ENCODE peak calls at places on chromosomes 4 and X, in five cellular contexts. One of them, this sample, is unnamed. For H3K4me1, the result is how much of the 10 kb centered on the place peaks cover.

GRCh38 chr4:84878090-84878489 is 88.4 kb downstream of the WDFY3 start:
- DNase-seq in ovary: no peak
- DNase-seq in neural progenitor cell: no peak
- DNase-seq in small intestine: no peak
- DNase-seq in mesendoderm: peak
- DNase-seq in this sample: no peak

GRCh38 chr4:11471613-11472012 is 42.9 kb upstream of the HS3ST1 start:
- DNase-seq in mesendoderm: no peak
- DNase-seq in neural progenitor cell: no peak
- DNase-seq in ovary: no peak
- DNase-seq in small intestine: peak
- DNase-seq in this sample: no peak

GRCh38 chrX:2498781-2499302 is 1.9 kb downstream of the DHRSX start:
- DNase-seq in ovary: peak
- DNase-seq in mesendoderm: peak
- DNase-seq in neural progenitor cell: peak
- DNase-seq in small intestine: peak
- DNase-seq in this sample: peak

GRCh38 chr4:55673424-55673823 is 37.3 kb upstream of the NMU start:
- DNase-seq in ovary: no peak
- DNase-seq in mesendoderm: no peak
- DNase-seq in small intestine: no peak
- DNase-seq in neural progenitor cell: no peak
- DNase-seq in this sample: no peak

GRCh38 chr4:158259955-158260575 is 49.8 kb downstream of the TMEM144 start:
- DNase-seq in mesendoderm: peak
- DNase-seq in small intestine: no peak
- DNase-seq in neural progenitor cell: peak
- DNase-seq in ovary: no peak
- DNase-seq in this sample: no peak

GRCh38 chrX:53093177-53093655 is 726 bp upstream of the KANTR start:
- DNase-seq in small intestine: peak
- DNase-seq in ovary: peak
- DNase-seq in neural progenitor cell: peak
- DNase-seq in mesendoderm: peak
- DNase-seq in this sample: peak

GRCh38 chr4:38565271-38566199 is 98.5 kb upstream of the KLF3 start:
- DNase-seq in ovary: no peak
- DNase-seq in small intestine: peak
- DNase-seq in neural progenitor cell: no peak
- DNase-seq in mesendoderm: no peak
- DNase-seq in this sample: no peak

GRCh38 chr4:38870098-38870850 is 2.7 kb downstream of the FAM114A1 start:
- DNase-seq in ovary: no peak
- DNase-seq in neural progenitor cell: no peak
- DNase-seq in mesendoderm: no peak
- DNase-seq in small intestine: no peak
- DNase-seq in this sample: no peak

GRCh38 chr4:31727030-31727429 is 1006.9 kb downstream of the PCDH7 start:
- DNase-seq in ovary: no peak
- DNase-seq in mesendoderm: no peak
- DNase-seq in neural progenitor cell: no peak
- DNase-seq in small intestine: no peak
- DNase-seq in this sample: no peak

GRCh38 chrX:44596277-44596676 is 53.6 kb upstream of the FUNDC1 start:
- DNase-seq in ovary: no peak
- DNase-seq in small intestine: no peak
- DNase-seq in neural progenitor cell: no peak
- DNase-seq in mesendoderm: no peak
- DNase-seq in this sample: no peak

GRCh38 chrX:47158781-47159180 is 13.8 kb downstream of the RBM10 start:
- DNase-seq in mesendoderm: no peak
- DNase-seq in ovary: no peak
- DNase-seq in small intestine: no peak
- DNase-seq in neural progenitor cell: no peak
- DNase-seq in this sample: no peak

GRCh38 chrX:112108145-112108544 is 25.6 kb upstream of the TRPC5 start:
- DNase-seq in small intestine: no peak
- DNase-seq in neural progenitor cell: no peak
- DNase-seq in ovary: no peak
- DNase-seq in mesendoderm: no peak
- DNase-seq in this sample: no peak

GRCh38 chr4:22686156-22686555 is 6.6 kb upstream of the GBA3 start:
- DNase-seq in neural progenitor cell: no peak
- DNase-seq in ovary: no peak
- DNase-seq in small intestine: no peak
- DNase-seq in mesendoderm: no peak
- DNase-seq in this sample: no peak

GRCh38 chr4:127780598-127780997 is 1.5 kb upstream of the HSPA4L start:
- DNase-seq in mesendoderm: no peak
- DNase-seq in neural progenitor cell: no peak
- DNase-seq in ovary: no peak
- DNase-seq in small intestine: no peak
- DNase-seq in this sample: no peak

GRCh38 chr4:622996-623913 is 2.1 kb upstream of the PDE6B start:
- DNase-seq in mesendoderm: no peak
- DNase-seq in ovary: peak
- DNase-seq in small intestine: no peak
- DNase-seq in neural progenitor cell: no peak
- DNase-seq in this sample: no peak

GRCh38 chr4:89072921-89073320 is 15.9 kb upstream of the FAM13A start:
- DNase-seq in neural progenitor cell: no peak
- DNase-seq in ovary: no peak
- DNase-seq in mesendoderm: no peak
- DNase-seq in small intestine: no peak
- DNase-seq in this sample: no peak

GRCh38 chrX:19721726-19722370 is 165.6 kb downstream of the SH3KBP1 start:
- DNase-seq in small intestine: no peak
- DNase-seq in mesendoderm: no peak
- DNase-seq in ovary: no peak
- DNase-seq in neural progenitor cell: no peak
- DNase-seq in this sample: no peak

GRCh38 chr4:5341151-5341925 is 290.1 kb downstream of the STK32B start:
- DNase-seq in neural progenitor cell: no peak
- DNase-seq in ovary: no peak
- DNase-seq in mesendoderm: no peak
- DNase-seq in small intestine: no peak
- DNase-seq in this sample: no peak

GRCh38 chrX:96140796-96141195 is 543.8 kb upstream of the DIAPH2 start:
- DNase-seq in neural progenitor cell: no peak
- DNase-seq in small intestine: no peak
- DNase-seq in ovary: no peak
- DNase-seq in mesendoderm: peak
- DNase-seq in this sample: no peak

GRCh38 chrX:101452051-101452450 is 33.2 kb upstream of the ARMCX4 start:
- DNase-seq in ovary: no peak
- DNase-seq in mesendoderm: no peak
- DNase-seq in small intestine: peak
- DNase-seq in neural progenitor cell: no peak
- DNase-seq in this sample: no peak

GRCh38 chr4:87633239-87633638 is 16.8 kb upstream of the DMP1 start:
- DNase-seq in mesendoderm: no peak
- DNase-seq in ovary: no peak
- DNase-seq in small intestine: no peak
- DNase-seq in neural progenitor cell: no peak
- DNase-seq in this sample: peak

GRCh38 chr4:69910016-69910782 is 20.7 kb upstream of the CSN1S1 start:
- DNase-seq in ovary: no peak
- DNase-seq in neural progenitor cell: no peak
- DNase-seq in mesendoderm: no peak
- DNase-seq in small intestine: no peak
- DNase-seq in this sample: no peak

GRCh38 chr4:106266201-106266600 is 49.8 kb downstream of the TBCK start:
- DNase-seq in small intestine: peak
- DNase-seq in neural progenitor cell: no peak
- DNase-seq in ovary: no peak
- DNase-seq in mesendoderm: peak
- DNase-seq in this sample: peak

GRCh38 chr4:177239878-177240277 is 69.8 kb upstream of the NEIL3 start:
- DNase-seq in small intestine: no peak
- DNase-seq in ovary: no peak
- DNase-seq in neural progenitor cell: no peak
- DNase-seq in mesendoderm: no peak
- DNase-seq in this sample: peak

GRCh38 chr4:25236971-25237370 is 3.1 kb downstream of the PI4K2B start:
- DNase-seq in small intestine: peak
- DNase-seq in neural progenitor cell: no peak
- DNase-seq in ovary: no peak
- DNase-seq in mesendoderm: no peak
- DNase-seq in this sample: no peak

GRCh38 chr4:98555798-98556445 is 102.5 kb downstream of the TSPAN5 start:
- DNase-seq in ovary: no peak
- DNase-seq in small intestine: no peak
- DNase-seq in neural progenitor cell: no peak
- DNase-seq in mesendoderm: no peak
- DNase-seq in this sample: no peak

GRCh38 chr4:81346719-81347118 is 125.0 kb downstream of the RASGEF1B start:
- DNase-seq in small intestine: no peak
- DNase-seq in neural progenitor cell: no peak
- DNase-seq in ovary: no peak
- DNase-seq in mesendoderm: no peak
- DNase-seq in this sample: no peak

GRCh38 chr4:77959566-77960338 is 97.1 kb downstream of the MRPL1 start:
- DNase-seq in neural progenitor cell: peak
- DNase-seq in ovary: no peak
- DNase-seq in small intestine: peak
- DNase-seq in mesendoderm: peak
- DNase-seq in this sample: peak

GRCh38 chrX:104335765-104336164 is 81.0 kb upstream of the ESX1 start:
- DNase-seq in small intestine: no peak
- DNase-seq in ovary: no peak
- DNase-seq in neural progenitor cell: no peak
- DNase-seq in mesendoderm: no peak
- DNase-seq in this sample: no peak

DNA sequence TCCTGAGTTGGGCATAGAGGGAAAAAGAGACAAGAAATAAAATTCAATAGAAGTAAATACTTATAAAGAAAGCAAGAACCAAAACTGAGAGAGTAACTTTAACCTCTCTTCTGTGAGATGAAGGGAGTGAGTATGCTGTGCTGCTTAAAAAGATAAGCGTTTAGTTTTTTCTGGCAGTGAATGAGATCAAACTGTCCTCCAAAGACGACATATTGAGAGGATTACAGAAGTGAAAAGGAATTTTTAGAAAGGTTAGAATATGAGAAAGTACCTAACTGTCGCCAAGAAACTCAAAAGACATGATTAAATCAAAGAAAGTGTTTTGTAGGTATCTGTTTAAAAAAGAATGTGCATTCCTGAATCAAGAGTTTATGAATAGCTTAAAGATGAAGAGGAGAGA is 16.0 kb downstream of the GAB1 start:
- DNase-seq in neural progenitor cell: no peak
- DNase-seq in small intestine: no peak
- DNase-seq in mesendoderm: no peak
- DNase-seq in ovary: no peak
- DNase-seq in this sample: no peak
- H3K4me1 ChIP-seq in neural progenitor cell: under half
- H3K4me1 ChIP-seq in small intestine: under half
- H3K4me1 ChIP-seq in mesendoderm: under half
- H3K4me1 ChIP-seq in ovary: under half
- H3K4me1 ChIP-seq in this sample: under half

DNA sequence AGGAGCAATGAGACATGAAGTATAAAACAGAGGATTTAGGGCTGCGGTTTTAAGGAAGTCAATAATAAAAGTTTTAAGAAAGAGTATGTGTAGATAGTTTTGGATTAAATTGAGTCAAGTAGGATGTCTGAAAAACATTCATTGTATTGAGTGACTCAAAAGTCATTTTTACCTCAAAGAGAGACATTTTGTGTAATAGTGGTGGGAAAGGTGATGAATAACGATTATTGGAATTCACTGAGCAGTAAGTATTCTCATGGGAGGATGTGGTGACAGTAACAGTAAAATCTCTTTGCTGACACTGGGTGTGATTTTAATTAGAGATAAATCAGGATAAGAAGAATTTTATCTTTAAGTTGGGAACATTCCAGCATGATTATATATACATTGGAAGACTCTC is 233.6 kb downstream of the PDHA2 start:
- DNase-seq in ovary: no peak
- DNase-seq in small intestine: no peak
- DNase-seq in neural progenitor cell: no peak
- DNase-seq in mesendoderm: no peak
- DNase-seq in this sample: no peak
- H3K4me3 ChIP-seq in ovary: no peak
- H3K4me3 ChIP-seq in small intestine: no peak
- H3K4me3 ChIP-seq in neural progenitor cell: no peak
- H3K4me3 ChIP-seq in mesendoderm: no peak
- H3K4me3 ChIP-seq in this sample: no peak

DNA sequence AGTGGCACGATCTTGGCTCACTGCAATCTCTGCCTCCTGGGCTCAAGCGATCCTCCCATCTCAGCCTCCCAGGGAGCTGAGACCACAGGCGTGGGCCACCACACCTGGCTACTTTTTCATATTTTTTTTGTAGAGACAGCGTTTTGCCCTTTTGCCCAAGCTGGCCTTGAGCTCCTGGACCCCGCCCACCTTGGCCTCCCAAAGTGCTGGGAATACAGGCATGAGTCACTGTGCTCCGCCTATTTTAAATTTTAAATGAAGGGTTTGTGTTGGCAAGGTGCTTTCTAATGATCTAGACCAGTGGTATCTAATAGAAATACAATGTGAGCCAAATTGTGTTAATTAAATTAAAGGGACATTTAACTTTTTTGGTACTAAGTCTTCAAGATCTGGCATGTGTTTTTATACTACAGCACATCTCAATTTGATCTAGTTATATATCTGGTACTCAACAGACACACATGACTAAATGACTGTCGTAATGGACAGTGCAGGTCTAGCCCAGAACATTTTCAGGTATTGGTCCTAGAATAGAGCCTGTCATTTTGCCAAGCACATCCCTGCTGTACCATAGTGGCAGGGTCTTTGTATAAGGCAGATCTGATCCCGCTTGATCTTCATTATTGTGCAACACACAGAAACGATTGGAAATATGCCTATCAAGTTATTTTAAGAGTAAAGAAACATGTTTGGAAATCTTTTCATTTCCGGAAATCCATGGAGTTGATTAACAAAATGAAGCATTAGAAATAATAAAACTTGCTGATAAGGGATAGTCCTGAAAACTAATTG is 7.3 kb downstream of the PGK1 start:
- DNase-seq in small intestine: peak
- DNase-seq in ovary: no peak
- DNase-seq in neural progenitor cell: no peak
- DNase-seq in mesendoderm: no peak
- DNase-seq in this sample: no peak
- H3K4me1 ChIP-seq in small intestine: under half
- H3K4me1 ChIP-seq in ovary: under half
- H3K4me1 ChIP-seq in neural progenitor cell: under half
- H3K4me1 ChIP-seq in mesendoderm: under half
- H3K4me1 ChIP-seq in this sample: under half

DNA sequence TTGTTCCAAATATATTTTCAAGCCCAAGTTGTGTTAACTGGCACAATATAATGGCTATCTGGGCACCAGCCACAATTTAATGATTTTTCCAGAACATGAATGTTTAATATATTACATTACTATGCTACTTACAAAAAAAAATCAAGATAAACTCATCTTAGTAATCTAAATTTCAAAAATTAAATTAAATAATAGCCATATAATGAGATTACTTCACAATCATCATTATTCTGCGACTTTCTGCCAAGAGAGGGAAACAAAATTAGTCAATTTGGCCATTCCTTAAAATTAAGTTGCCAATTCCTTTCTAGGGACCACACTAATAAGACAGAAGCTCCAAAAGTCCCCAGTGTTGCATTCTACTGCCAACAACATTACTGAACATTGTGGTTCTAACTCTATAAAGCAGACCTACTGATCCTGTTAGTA is 7.5 kb downstream of the NEK1 start:
- DNase-seq in small intestine: no peak
- DNase-seq in ovary: no peak
- DNase-seq in neural progenitor cell: no peak
- DNase-seq in mesendoderm: no peak
- DNase-seq in this sample: no peak
- H3K4me3 ChIP-seq in small intestine: no peak
- H3K4me3 ChIP-seq in ovary: no peak
- H3K4me3 ChIP-seq in neural progenitor cell: no peak
- H3K4me3 ChIP-seq in mesendoderm: no peak
- H3K4me3 ChIP-seq in this sample: no peak